ENCODE peak calls at places on chromosomes 2 and 18, in six cellular contexts. L is hepatocyte, Q is PC-3, M is neural progenitor cell, K is SK-N-SH, G is GM23248. C is an unnamed sample.

GRCh38 chr2:180907731-180908130 is 72.7 kb upstream of the UBE2E3 start:
- DNase-seq in Q (peak; percentile 55), M (no peak), G (peak; percentile 74), K (no peak), L (no peak), C (no peak)

GRCh38 chr2:17971531-17971930 is 93.1 kb downstream of the KCNS3 start:
- DNase-seq in K (no peak), Q (no peak), G (no peak), M (no peak), L (no peak), C (no peak)

GRCh38 chr2:9703701-9704221 is 73.0 kb upstream of the YWHAQ start:
- DNase-seq in G (peak; percentile 86), Q (peak; percentile 85), M (no peak), L (peak; percentile 83), K (no peak), C (no peak)

GRCh38 chr2:175914846-175915245 is 87.2 kb downstream of the LNPK start:
- DNase-seq in Q (no peak), M (no peak), K (no peak), G (peak; percentile 21), L (no peak), C (no peak)

GRCh38 chr2:144519934-144520717 is at the start of gene ZEB2:
- DNase-seq in K (peak; percentile 63), Q (peak; percentile 50), M (peak; percentile 89), G (peak; percentile 92), L (peak; percentile 79), C (peak; percentile 81)

GRCh38 chr2:189091253-189091652 is 88.3 kb downstream of the COL5A2 start:
- DNase-seq in G (peak; percentile 40), Q (no peak), M (no peak), K (no peak), L (no peak), C (no peak)

GRCh38 chr2:209334188-209335017 is 89.4 kb upstream of the MAP2 start:
- DNase-seq in M (peak; percentile 78), Q (peak; percentile 82), L (peak; percentile 77), K (peak; percentile 56), G (peak; percentile 72), C (peak; percentile 45)

GRCh38 chr18:55088000-55088401 is 128.7 kb upstream of the CCDC68 start:
- DNase-seq in M (no peak), K (no peak), Q (peak; percentile 46), L (no peak), G (peak; percentile 19), C (no peak)

GRCh38 chr2:235968616-235969324 is 199.4 kb downstream of the GBX2 start:
- DNase-seq in G (no peak), K (no peak), M (no peak), Q (no peak), L (no peak), C (no peak)

GRCh38 chr2:98571121-98571701 is 37.1 kb downstream of the COA5 start:
- DNase-seq in Q (no peak), M (no peak), G (no peak), K (no peak), L (no peak), C (no peak)

GRCh38 chr18:51235011-51235789 is 37.7 kb upstream of the MEX3C start:
- DNase-seq in Q (peak; percentile 3), G (peak; percentile 17), M (peak; percentile 4), L (peak; percentile 16), K (no peak), C (no peak)

GRCh38 chr2:156124458-156124857 is 208.1 kb downstream of the NR4A2 start:
- DNase-seq in M (no peak), K (no peak), L (no peak), Q (no peak), G (no peak), C (no peak)

GRCh38 chr2:135997380-135997779 is 12.0 kb upstream of the DARS1 start:
- DNase-seq in Q (no peak), K (peak; percentile 83), M (peak; percentile 91), G (no peak), L (peak; percentile 34), C (peak; percentile 77)

GRCh38 chr2:28346587-28346986 is 46.1 kb upstream of the FOSL2 start:
- DNase-seq in M (no peak), Q (no peak), G (no peak), L (peak; percentile 57), K (peak; percentile 90), C (no peak)
- H2AFZ ChIP-seq in M (no peak overlapping the region), Q (no peak overlapping the region), G (no peak overlapping the region), L (no peak overlapping the region), K (no peak overlapping the region), C (no peak overlapping the region)

GRCh38 chr2:219249203-219249980 is 3.7 kb upstream of the TUBA4B start:
- DNase-seq in G (peak; percentile 92), L (peak; percentile 88), Q (peak; percentile 91), M (no peak), K (no peak), C (peak; percentile 88)
- TF ChIP-seq EZH2phosphoT487 in G (no peak), L (no peak), Q (no peak), M (no peak), K (no peak), C (no peak)

GRCh38 chr18:22826726-22827125 is 106.4 kb upstream of the RBBP8 start:
- DNase-seq in Q (peak; percentile 74), K (no peak), G (peak; percentile 17), L (no peak), M (no peak), C (no peak)

GRCh38 chr18:22827741-22828140 is 105.4 kb upstream of the RBBP8 start:
- DNase-seq in Q (no peak), G (no peak), M (no peak), L (no peak), K (no peak), C (no peak)

GRCh38 chr18:22827216-22827615 is 105.9 kb upstream of the RBBP8 start:
- DNase-seq in M (no peak), L (no peak), G (peak; percentile 37), Q (peak; percentile 19), K (no peak), C (no peak)

GRCh38 chr18:22829781-22830180 is 103.3 kb upstream of the RBBP8 start:
- DNase-seq in L (no peak), M (no peak), K (no peak), G (no peak), Q (no peak), C (no peak)

GRCh38 chr18:22828171-22828570 is 105.0 kb upstream of the RBBP8 start:
- DNase-seq in G (peak; percentile 86), Q (peak; percentile 92), M (no peak), L (no peak), K (no peak), C (no peak)
- H2AFZ ChIP-seq in G (no peak overlapping the region), Q (no peak overlapping the region), M (no peak overlapping the region), L (no peak overlapping the region), K (no peak overlapping the region), C (no peak overlapping the region)

GRCh38 chr2:201517094-201517493 is 65.6 kb downstream of the STRADB start:
- DNase-seq in M (no peak), K (no peak), L (no peak), G (no peak), Q (no peak), C (no peak)
- TF ChIP-seq EZH2phosphoT487 in M (no peak), K (no peak), L (no peak), G (no peak), Q (no peak), C (no peak)

DNA sequence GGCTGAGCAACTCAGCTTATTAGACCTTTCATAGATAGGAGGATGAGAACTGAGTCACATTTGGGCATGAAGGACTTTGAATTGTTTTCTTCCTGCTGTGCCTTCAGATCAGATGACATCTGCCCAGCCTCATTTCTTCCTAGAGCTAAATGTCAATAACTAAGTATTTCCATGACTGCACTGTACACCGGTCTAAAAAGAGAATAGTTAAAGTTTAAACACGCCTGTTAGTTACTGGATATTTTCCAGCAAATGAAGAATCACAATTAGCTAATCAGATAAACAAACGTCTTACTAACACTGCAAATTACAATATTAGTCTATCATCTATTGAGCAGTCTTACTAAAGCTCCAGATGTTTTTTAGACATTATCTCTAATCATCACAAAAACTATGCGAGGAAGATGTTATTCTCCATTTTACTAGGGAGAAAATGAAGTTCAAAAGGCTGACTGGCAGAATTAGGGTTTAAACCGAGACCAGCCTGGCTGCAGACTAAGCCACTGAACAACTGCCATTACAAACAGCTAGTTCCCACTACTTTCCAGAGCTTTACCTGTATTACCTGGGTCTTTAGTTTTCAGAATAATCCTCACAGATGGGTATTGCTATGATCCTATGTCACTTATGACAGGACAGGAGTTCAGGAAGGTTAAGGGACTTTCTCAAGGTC is 69.4 kb upstream of the ZNF397 start:
- DNase-seq in Q (no peak), K (no peak), G (peak; percentile 45), M (no peak), L (peak; percentile 44), C (no peak)
- H2AFZ ChIP-seq in Q (no peak overlapping the region), K (no peak overlapping the region), G (no peak overlapping the region), M (no peak overlapping the region), L (no peak overlapping the region), C (peak overlapping the region; percentile 54)

GRCh38 chr2:152098033-152098797 is 629 bp downstream of the CACNB4 start:
- DNase-seq in Q (peak; percentile 6), L (peak; percentile 51), G (peak; percentile 55), K (peak; percentile 69), M (peak; percentile 65), C (no peak)

GRCh38 chr2:152093464-152093863 is 5.4 kb downstream of the CACNB4 start:
- DNase-seq in K (no peak), M (no peak), Q (no peak), G (no peak), L (peak; percentile 8), C (no peak)

GRCh38 chr2:152089238-152089637 is 9.6 kb downstream of the CACNB4 start:
- DNase-seq in G (no peak), L (no peak), M (no peak), K (no peak), Q (no peak), C (no peak)

GRCh38 chr2:152097291-152098032 is 1.4 kb downstream of the CACNB4 start:
- DNase-seq in M (peak; percentile 27), G (peak; percentile 57), Q (peak; percentile 17), K (peak; percentile 46), L (peak; percentile 23), C (no peak)

DNA sequence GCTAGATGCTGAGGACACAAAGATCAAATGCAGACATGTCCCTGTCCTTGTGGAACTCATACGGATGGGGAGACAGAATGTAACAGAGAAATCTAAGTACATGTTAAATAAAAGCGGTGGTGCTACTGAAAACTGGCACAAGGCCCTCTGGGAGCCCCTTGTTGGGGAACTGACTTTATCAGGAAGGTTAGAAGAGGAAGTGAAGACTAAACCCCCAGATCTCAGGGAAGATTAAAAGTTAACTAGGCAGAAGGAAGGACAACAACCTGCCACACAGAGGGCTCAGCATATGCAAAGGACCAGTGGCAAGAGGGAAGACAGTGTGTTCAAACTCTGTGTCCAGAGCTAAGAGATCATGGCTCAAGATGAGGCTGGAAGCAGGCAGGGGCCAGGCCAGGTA is 4.8 kb downstream of the CACNB4 start:
- DNase-seq in G (no peak), K (no peak), Q (no peak), M (no peak), L (no peak), C (no peak)
- TF ChIP-seq EZH2phosphoT487 in G (no peak), K (no peak), Q (no peak), M (no peak), L (no peak), C (no peak)

GRCh38 chr2:8599421-8600242 is 82.2 kb upstream of the ID2 start:
- DNase-seq in L (no peak), M (no peak), Q (no peak), K (no peak), G (no peak), C (no peak)
- H2AFZ ChIP-seq in L (no peak overlapping the region), M (no peak overlapping the region), Q (no peak overlapping the region), K (no peak overlapping the region), G (no peak overlapping the region), C (no peak overlapping the region)

C was measured in OCI-LY7.